ENCODE peak calls at places on chromosomes 16 and 17, in nine cellular contexts. P is SJSA1; T is lung; A is thyroid gland; Q is esophagus squamous epithelium; H is left ventricle myocardium inferior; S is effector memory CD4-positive, alpha-beta T cell; Y is foreskin fibroblast; G is iPS DF 6.9. K is an unnamed sample.

GRCh38 chr16:75085556-75085955 is 31.0 kb downstream of the LDHD start:
- DNase-seq in P (no peak), T (no peak), A (no peak), Q (no peak), H (no peak), S (no peak), Y (peak), G (no peak), K (no peak)

GRCh38 chr17:57662644-57663308 is 82.3 kb downstream of the CCDC182 start:
- DNase-seq in P (peak), T (peak), A (peak), Q (peak), H (peak), S (peak), Y (peak), G (peak), K (peak)

GRCh38 chr17:49365667-49366066 is 3.6 kb upstream of the ZNF652 start:
- DNase-seq in P (no peak), T (no peak), A (peak), Q (no peak), H (no peak), S (no peak), Y (peak), G (no peak), K (peak)

GRCh38 chr17:62134397-62134796 is 69.3 kb upstream of the MED13 start:
- DNase-seq in P (no peak), T (no peak), A (no peak), Q (no peak), H (no peak), S (no peak), Y (peak), G (no peak), K (no peak)

GRCh38 chr17:49252148-49252682 is 21.6 kb upstream of the PHOSPHO1 start:
- DNase-seq in P (no peak), T (peak), A (no peak), Q (no peak), H (no peak), S (no peak), Y (peak), G (no peak), K (no peak)

GRCh38 chr16:70437017-70437581 is 1.8 kb downstream of the ST3GAL2 start:
- DNase-seq in P (peak), T (no peak), A (no peak), Q (no peak), H (no peak), S (no peak), Y (peak), G (no peak), K (no peak)

GRCh38 chr17:75826561-75827290 is 17.5 kb downstream of the UNC13D start:
- DNase-seq in P (no peak), T (no peak), A (no peak), Q (no peak), H (no peak), S (no peak), Y (no peak), G (no peak), K (no peak)

GRCh38 chr17:4719684-4720221 is 9.3 kb downstream of the ARRB2 start:
- DNase-seq in P (no peak), T (no peak), A (no peak), Q (no peak), H (no peak), S (no peak), Y (peak), G (no peak), K (no peak)

GRCh38 chr17:82031303-82031884 is at the start of gene RAC3:
- DNase-seq in P (no peak), T (no peak), A (no peak), Q (no peak), H (no peak), S (no peak), Y (peak), G (no peak), K (no peak)

GRCh38 chr16:83441523-83441922 is 366.3 kb upstream of the HSBP1 start:
- DNase-seq in P (peak), T (no peak), A (no peak), Q (no peak), H (no peak), S (no peak), Y (no peak), G (no peak), K (no peak)

GRCh38 chr16:21172650-21173049 is 14.2 kb downstream of the LDAF1 start:
- DNase-seq in P (no peak), T (no peak), A (no peak), Q (no peak), H (no peak), S (no peak), Y (no peak), G (no peak), K (no peak)

GRCh38 chr16:21167929-21168602 is 9.6 kb downstream of the LDAF1 start:
- DNase-seq in P (no peak), T (no peak), A (no peak), Q (no peak), H (no peak), S (no peak), Y (no peak), G (no peak), K (no peak)

GRCh38 chr16:21167360-21167759 is 8.9 kb downstream of the LDAF1 start:
- DNase-seq in P (peak), T (no peak), A (no peak), Q (no peak), H (no peak), S (no peak), Y (peak), G (no peak), K (no peak)

GRCh38 chr16:21166561-21166961 is 8.1 kb downstream of the LDAF1 start:
- DNase-seq in P (peak), T (no peak), A (no peak), Q (no peak), H (no peak), S (no peak), Y (peak), G (no peak), K (no peak)

GRCh38 chr16:21169249-21169981 is 10.9 kb downstream of the LDAF1 start:
- DNase-seq in P (peak), T (no peak), A (no peak), Q (no peak), H (no peak), S (no peak), Y (peak), G (no peak), K (no peak)
- H3K4me3 ChIP-seq in P (no peak), T (no peak), A (no peak), Q (no peak), H (no peak), S (no peak), Y (no peak), G (no peak), K (no peak)

GRCh38 chr17:9676742-9677387 is 31.5 kb downstream of the USP43 start:
- DNase-seq in P (peak), T (no peak), A (no peak), Q (no peak), H (no peak), S (no peak), Y (peak), G (no peak), K (no peak)

GRCh38 chr17:9672691-9673090 is 27.4 kb downstream of the USP43 start:
- DNase-seq in P (no peak), T (no peak), A (no peak), Q (no peak), H (no peak), S (no peak), Y (no peak), G (no peak), K (no peak)

GRCh38 chr17:9677932-9678331 is 32.6 kb downstream of the USP43 start:
- DNase-seq in P (no peak), T (no peak), A (no peak), Q (no peak), H (no peak), S (no peak), Y (no peak), G (no peak), K (no peak)

GRCh38 chr17:9677411-9677810 is 32.1 kb downstream of the USP43 start:
- DNase-seq in P (no peak), T (no peak), A (no peak), Q (no peak), H (no peak), S (no peak), Y (no peak), G (no peak), K (no peak)

DNA sequence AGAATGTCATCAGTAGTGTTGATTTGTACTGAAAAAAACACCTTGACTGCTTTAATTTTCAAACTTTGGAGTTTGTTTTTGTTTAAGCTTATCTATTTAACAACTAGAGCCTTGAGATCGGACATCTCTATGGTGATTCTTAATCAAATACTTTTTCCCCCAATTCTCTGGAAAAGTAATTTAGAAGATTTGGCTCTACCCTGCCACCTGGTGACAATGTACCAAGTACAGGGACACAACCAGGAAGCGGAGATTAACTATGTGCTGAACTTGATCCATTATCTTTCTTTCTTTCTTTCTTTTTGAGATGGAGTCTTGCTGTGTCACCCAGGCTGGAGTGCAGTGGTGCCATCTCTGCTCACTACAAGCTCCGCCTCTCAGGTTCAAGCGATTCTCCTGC is 30.8 kb downstream of the USP43 start:
- DNase-seq in P (no peak), T (no peak), A (no peak), Q (no peak), H (no peak), S (no peak), Y (peak), G (no peak), K (no peak)
- H3K4me3 ChIP-seq in P (no peak), T (no peak), A (no peak), Q (no peak), H (no peak), S (no peak), Y (no peak), G (no peak), K (no peak)

GRCh38 chr17:43940630-43941029 is 1.6 kb downstream of the PPY start:
- DNase-seq in P (peak), T (no peak), A (peak), Q (no peak), H (no peak), S (no peak), Y (peak), G (no peak), K (no peak)
- H3K4me3 ChIP-seq in P (no peak), T (no peak), A (no peak), Q (no peak), H (no peak), S (no peak), Y (no peak), G (no peak), K (no peak)

DNA sequence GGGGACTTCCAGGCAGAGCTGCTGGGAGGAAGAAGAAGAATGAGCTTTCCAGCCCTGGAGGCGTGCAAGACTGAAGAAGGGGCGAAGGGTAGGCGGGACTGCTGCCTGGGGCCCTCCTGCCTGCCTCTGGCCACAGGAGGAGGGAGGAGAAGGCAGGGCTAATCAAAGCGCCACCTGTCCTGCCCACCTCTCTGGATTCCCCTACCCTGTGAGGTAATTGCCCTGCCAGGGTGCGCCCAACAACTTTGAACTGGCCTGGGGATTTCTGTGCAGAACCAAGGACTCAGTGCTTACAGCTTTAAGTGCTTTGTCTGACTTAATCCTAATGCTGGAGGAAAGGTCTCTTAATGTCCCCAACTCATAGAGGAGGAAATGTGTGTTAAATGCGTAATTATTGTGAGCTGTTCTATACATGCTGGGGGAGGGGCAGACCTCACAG is at the start of gene NOXO1:
- DNase-seq in P (no peak), T (no peak), A (no peak), Q (no peak), H (no peak), S (no peak), Y (no peak), G (no peak), K (no peak)
- H3K4me3 ChIP-seq in P (no peak), T (no peak), A (no peak), Q (no peak), H (no peak), S (no peak), Y (no peak), G (peak), K (no peak)

K was measured in CD4-positive, alpha-beta memory T cell.